ENCODE peak calls at places on chromosomes 13 and 19, in four cellular contexts. W is right lobe of liver, E is adrenal gland, J is OCI-LY7. Y is an unnamed sample.

GRCh38 chr19:38862321-38863059 is 12.7 kb upstream of the HNRNPL start:
- DNase-seq in W (no peak), E (peak), J (no peak), Y (peak)

GRCh38 chr19:14674764-14675163 is at the start of gene ADGRE3:
- DNase-seq in W (no peak), E (no peak), J (peak), Y (no peak)

GRCh38 chr19:21158523-21159135 is 16.8 kb downstream of the ZNF431 start:
- DNase-seq in W (no peak), E (no peak), J (no peak), Y (no peak)

GRCh38 chr13:76764429-76764828 is 121.8 kb downstream of the KCTD12 start:
- DNase-seq in W (peak), E (peak), J (no peak), Y (peak)

GRCh38 chr19:34345934-34346333 is 19.1 kb upstream of the GPI start:
- DNase-seq in W (peak), E (peak), J (peak), Y (no peak)

GRCh38 chr19:40304306-40304705 is 19.2 kb upstream of the AKT2 start:
- DNase-seq in W (no peak), E (no peak), J (no peak), Y (no peak)

GRCh38 chr13:65112123-65113075 is 2117.7 kb downstream of the PCDH9 start:
- DNase-seq in W (no peak), E (no peak), J (no peak), Y (no peak)

GRCh38 chr13:65488606-65489005 is 1741.5 kb downstream of the PCDH9 start:
- DNase-seq in W (no peak), E (no peak), J (no peak), Y (no peak)

GRCh38 chr19:41700381-41701195 is 7.8 kb upstream of the CEACAM5 start:
- DNase-seq in W (peak), E (no peak), J (no peak), Y (no peak)

GRCh38 chr19:41697198-41697855 is 9.3 kb upstream of the CEACAM7 start:
- DNase-seq in W (no peak), E (no peak), J (no peak), Y (no peak)

GRCh38 chr19:41698746-41699230 is 9.6 kb upstream of the CEACAM5 start:
- DNase-seq in W (no peak), E (no peak), J (no peak), Y (no peak)

GRCh38 chr19:41699968-41700323 is 8.5 kb upstream of the CEACAM5 start:
- DNase-seq in W (no peak), E (no peak), J (no peak), Y (no peak)

DNA sequence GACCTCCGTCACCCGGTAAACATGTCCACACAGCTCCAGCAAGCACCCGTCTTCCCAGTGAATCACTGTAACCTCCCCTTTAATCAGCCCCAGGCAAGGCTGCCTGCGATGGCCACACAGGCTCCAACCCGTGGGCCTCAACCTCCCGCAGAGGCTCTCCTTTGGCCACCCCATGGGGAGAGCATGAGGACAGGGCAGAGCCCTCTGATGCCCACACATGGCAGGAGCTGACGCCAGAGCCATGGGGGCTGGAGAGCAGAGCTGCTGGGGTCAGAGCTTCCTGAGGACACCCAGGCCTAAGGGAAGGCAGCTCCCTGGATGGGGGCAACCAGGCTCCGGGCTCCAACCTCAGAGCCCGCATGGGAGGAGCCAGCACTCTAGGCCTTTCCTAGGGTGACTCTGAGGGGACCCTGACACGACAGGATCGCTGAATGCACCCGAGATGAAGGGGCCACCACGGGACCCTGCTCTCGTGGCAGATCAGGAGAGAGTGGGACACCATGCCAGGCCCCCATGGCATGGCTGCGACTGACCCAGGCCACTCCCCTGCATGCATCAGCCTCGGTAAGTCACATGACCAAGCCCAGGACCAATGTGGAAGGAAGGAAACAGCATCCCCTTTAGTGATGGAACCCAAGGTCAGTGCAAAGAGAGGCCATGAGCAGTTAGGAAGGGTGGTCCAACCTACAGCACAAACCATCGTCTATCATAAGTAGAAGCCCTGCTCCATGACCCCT is 9.0 kb upstream of the CEACAM5 start:
- DNase-seq in W (peak), E (no peak), J (no peak), Y (no peak)
- H3K27ac ChIP-seq in W (no peak), E (no peak), J (no peak), Y (no peak)

GRCh38 chr13:112941349-112941748 is 27.7 kb upstream of the MCF2L start:
- DNase-seq in W (peak), E (no peak), J (no peak), Y (no peak)

GRCh38 chr13:112938680-112939079 is 30.3 kb upstream of the MCF2L start:
- DNase-seq in W (peak), E (peak), J (no peak), Y (no peak)

GRCh38 chr13:112940236-112940635 is 28.8 kb upstream of the MCF2L start:
- DNase-seq in W (peak), E (no peak), J (no peak), Y (no peak)

GRCh38 chr13:112943309-112944125 is 25.5 kb upstream of the MCF2L start:
- DNase-seq in W (peak), E (peak), J (no peak), Y (no peak)

GRCh38 chr13:112942689-112943308 is 26.2 kb upstream of the MCF2L start:
- DNase-seq in W (peak), E (peak), J (peak), Y (peak)
- H3K4me3 ChIP-seq in W (peak), E (peak), J (peak), Y (peak)

GRCh38 chr19:55209430-55210119 is at the start of gene PTPRH:
- DNase-seq in W (no peak), E (no peak), J (no peak), Y (no peak)

GRCh38 chr19:55213547-55213946 is 4.2 kb upstream of the PTPRH start:
- DNase-seq in W (no peak), E (no peak), J (no peak), Y (no peak)

GRCh38 chr19:55208880-55209429 is 346 bp downstream of the PTPRH start:
- DNase-seq in W (no peak), E (no peak), J (no peak), Y (no peak)

GRCh38 chr19:55210120-55210493 is 806 bp upstream of the PTPRH start:
- DNase-seq in W (no peak), E (peak), J (no peak), Y (no peak)

DNA sequence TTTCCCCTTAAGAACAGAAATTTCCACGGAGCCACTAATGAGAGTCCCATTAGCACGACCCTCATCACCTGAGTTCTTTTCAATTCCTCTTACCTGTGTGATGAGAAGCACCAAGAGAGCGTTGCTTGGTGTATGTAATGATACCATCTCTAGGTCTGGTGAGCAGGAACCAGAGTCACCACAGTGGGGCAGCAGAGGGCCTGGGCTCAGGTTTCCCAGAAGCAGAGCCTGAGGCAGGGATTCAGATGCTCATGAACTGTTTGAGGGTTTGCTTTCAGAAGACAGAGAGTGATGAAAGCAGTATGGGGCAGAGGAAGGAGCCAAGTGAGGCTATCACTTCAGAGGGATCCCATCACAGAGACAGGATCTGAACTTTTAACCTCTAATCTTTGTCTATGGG is 3.1 kb upstream of the PTPRH start:
- DNase-seq in W (no peak), E (no peak), J (peak), Y (no peak)
- TF ChIP-seq CTCF in W (peak), E (no peak), J (peak), Y (no peak)

GRCh38 chr13:99878921-99879610 is 92.5 kb downstream of the ZIC5 start:
- DNase-seq in W (no peak), E (no peak), J (no peak), Y (no peak)
- H3K27ac ChIP-seq in W (no peak), E (no peak), J (no peak), Y (no peak)